ENCODE peak calls at places on chromosomes 16 and 17, in six cellular contexts. U, C, D, L, H and B are unnamed samples.

GRCh38 chr16:88705746-88706287 is 391 bp downstream of the RNF166 start:
- DNase-seq in U (no peak), C (no peak), D (no peak), L (no peak), H (no peak), B (no peak)

GRCh38 chr17:39979021-39979660 is 1.5 kb upstream of the PSMD3 start:
- DNase-seq in U (no peak), C (peak; percentile 96), D (no peak), L (peak; percentile 89), H (no peak), B (peak; percentile 70)

GRCh38 chr17:3799181-3799627 is 1.8 kb downstream of the ITGAE start:
- DNase-seq in U (no peak), C (no peak), D (no peak), L (no peak), H (peak; percentile 54), B (no peak)

GRCh38 chr17:48630925-48631692 is 5.0 kb upstream of the HOXB9 start:
- DNase-seq in U (no peak), C (no peak), D (no peak), L (no peak), H (peak; percentile 38), B (no peak)

GRCh38 chr17:13510062-13510461 is 91.7 kb downstream of the HS3ST3A1 start:
- DNase-seq in U (no peak), C (peak; percentile 61), D (no peak), L (no peak), H (no peak), B (no peak)

GRCh38 chr16:49422896-49423295 is 49.3 kb downstream of the C16orf78 start:
- DNase-seq in U (no peak), C (no peak), D (no peak), L (no peak), H (no peak), B (no peak)

GRCh38 chr16:11844499-11844898 is 6.8 kb downstream of the RSL1D1 start:
- DNase-seq in U (no peak), C (no peak), D (no peak), L (no peak), H (no peak), B (no peak)

GRCh38 chr17:78359216-78359935 is 501 bp downstream of the SOCS3 start:
- DNase-seq in U (no peak), C (no peak), D (no peak), L (peak; percentile 31), H (peak; percentile 52), B (no peak)

GRCh38 chr16:69725480-69726312 is 664 bp downstream of the NQO1 start:
- DNase-seq in U (no peak), C (no peak), D (no peak), L (no peak), H (peak; percentile 33), B (no peak)
- H2BK5ac ChIP-seq in U (peak overlapping the region; percentile 69), C (peak overlapping the region; percentile 92), D (peak overlapping the region; percentile 82), L (peak overlapping the region; percentile 70), H (no peak overlapping the region), B (no peak overlapping the region)

GRCh38 chr17:66466933-66467367 is 164.5 kb downstream of the PRKCA start:
- DNase-seq in U (no peak), C (peak; percentile 100), D (no peak), L (peak; percentile 85), H (peak; percentile 23), B (peak; percentile 99)
- H3K9ac ChIP-seq in U (no peak overlapping the region), C (peak overlapping the region; percentile 46), D (no peak overlapping the region), L (no peak overlapping the region), H (no peak overlapping the region), B (peak overlapping the region; percentile 80)

GRCh38 chr17:80363120-80363515 is 51.8 kb upstream of the ENDOV start:
- DNase-seq in U (no peak), C (no peak), D (no peak), L (no peak), H (no peak), B (no peak)
- H3K14ac ChIP-seq in U (no peak overlapping the region), C (no peak overlapping the region), D (no peak overlapping the region), L (no peak overlapping the region), H (no peak overlapping the region), B (no peak overlapping the region)

DNA sequence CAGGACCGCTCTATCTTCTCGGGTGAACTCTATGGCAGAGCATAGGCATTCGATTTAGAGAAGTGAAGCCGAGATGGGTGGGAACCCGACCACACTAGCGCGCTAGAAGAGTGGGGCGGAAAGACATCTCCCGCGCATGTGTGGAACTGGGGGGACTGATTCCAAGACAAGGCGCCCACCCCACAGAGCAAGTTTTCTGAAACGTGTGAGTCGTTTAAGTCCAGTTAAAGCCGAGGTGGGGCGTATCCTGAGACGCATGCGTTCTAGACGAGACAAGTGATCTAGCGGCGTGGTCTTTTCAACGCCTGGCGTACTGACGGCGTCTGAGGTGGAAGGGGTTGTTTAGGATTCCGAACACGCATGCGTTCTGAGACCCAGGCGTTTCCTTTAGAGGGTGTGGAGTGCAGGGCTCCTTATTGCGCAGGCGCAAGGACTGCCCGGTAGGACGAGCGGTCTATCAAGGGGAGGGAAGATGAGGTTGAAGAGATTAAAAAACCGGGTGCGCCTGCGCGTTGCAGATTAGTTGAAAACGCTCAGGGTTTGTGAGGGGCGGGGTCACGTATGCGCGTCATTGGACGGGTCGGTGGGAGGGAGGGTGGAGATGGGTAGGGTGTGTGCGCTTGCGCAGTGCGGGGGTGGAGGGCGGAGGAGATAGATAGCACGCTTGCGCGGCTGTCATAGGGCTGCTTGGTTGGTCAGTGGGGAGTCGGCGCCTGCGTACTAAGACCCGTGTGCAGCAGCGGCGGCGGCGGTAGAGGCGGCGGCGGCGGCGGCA is at the start of gene EIF5A:
- DNase-seq in U (peak; percentile 100), C (peak; percentile 100), D (peak; percentile 100), L (peak; percentile 100), H (peak; percentile 100), B (peak; percentile 100)
- H2BK5ac ChIP-seq in U (peak within 1 kb of the TSS; percentile 80), C (peak within 1 kb of the TSS; percentile 87), D (peak within 1 kb of the TSS; percentile 97), L (peak within 1 kb of the TSS; percentile 95), H (no peak within 1 kb of the TSS), B (peak within 1 kb of the TSS; percentile 87)